ENCODE peak calls at places on chromosome 9, in four cellular contexts. X is mucosa of descending colon; Q is CD4-positive, alpha-beta T cell; Y is dorsolateral prefrontal cortex. U is an unnamed sample.

GRCh38 chr9:110246214-110246613 is 10.1 kb downstream of the TXN start:
- DNase-seq in X (no peak), Y (no peak), Q (no peak), U (no peak)

GRCh38 chr9:104766025-104766424 is 2.1 kb downstream of the NIPSNAP3B start:
- DNase-seq in X (no peak), Y (no peak), Q (no peak), U (no peak)

GRCh38 chr9:72228282-72228681 is 79.0 kb downstream of the GDA start:
- DNase-seq in Q (no peak), Y (no peak), X (no peak), U (no peak)

GRCh38 chr9:5193345-5193744 is 7.9 kb upstream of the INSL6 start:
- DNase-seq in Q (no peak), Y (no peak), X (no peak), U (no peak)

GRCh38 chr9:19922476-19923118 is 133.8 kb upstream of the SLC24A2 start:
- DNase-seq in Q (no peak), X (no peak), Y (peak), U (no peak)

GRCh38 chr9:92631452-92632211 is 38.3 kb downstream of the IPPK start:
- DNase-seq in X (no peak), Y (no peak), Q (no peak), U (no peak)

GRCh38 chr9:8718121-8718725 is 918.6 kb upstream of the DMAC1 start:
- DNase-seq in Q (no peak), Y (no peak), X (no peak), U (no peak)

GRCh38 chr9:27194401-27195091 is 85.5 kb downstream of the TEK start:
- DNase-seq in Y (no peak), X (no peak), Q (no peak), U (no peak)

GRCh38 chr9:117094493-117094892 is 320.4 kb downstream of the ASTN2 start:
- DNase-seq in Q (no peak), Y (no peak), X (no peak), U (no peak)

GRCh38 chr9:31304576-31304975 is 1079.9 kb upstream of the ACO1 start:
- DNase-seq in Y (no peak), Q (no peak), X (no peak), U (no peak)

GRCh38 chr9:9003184-9003583 is 1203.6 kb upstream of the DMAC1 start:
- DNase-seq in Y (no peak), Q (no peak), X (peak), U (no peak)

GRCh38 chr9:113548221-113549041 is 84.9 kb downstream of the RGS3 start:
- DNase-seq in Y (peak), Q (no peak), X (peak), U (no peak)

DNA sequence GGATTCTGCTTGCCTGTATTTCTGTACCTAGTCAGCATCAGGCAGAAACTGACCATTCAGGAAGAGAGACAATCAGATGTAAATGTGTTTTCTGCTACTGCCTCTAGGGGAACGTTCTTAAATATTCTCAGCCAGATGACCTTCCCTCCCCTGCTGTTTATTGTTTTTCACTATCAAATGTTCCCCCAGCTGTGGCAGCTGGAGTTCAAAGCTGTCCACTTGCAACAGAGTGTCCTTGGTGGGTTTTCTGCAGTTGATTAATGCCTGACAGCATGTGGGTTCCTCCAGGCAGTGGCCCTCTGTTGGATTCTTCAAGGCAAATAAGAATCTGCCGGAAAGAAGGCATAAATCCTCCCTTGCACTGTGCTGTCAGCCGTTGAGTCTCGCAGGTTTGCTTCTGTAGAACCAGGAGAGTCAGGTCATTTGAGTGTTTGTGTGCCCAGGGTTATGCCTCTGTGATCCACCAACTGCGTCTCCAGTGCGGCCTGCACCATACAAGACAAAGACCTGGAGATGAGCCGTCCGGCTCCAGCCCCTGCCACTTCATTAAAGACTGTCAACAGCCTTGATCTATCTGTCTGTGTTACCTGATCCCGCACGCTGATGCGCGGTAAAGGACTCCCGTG is 203.4 kb downstream of the GADD45G start:
- DNase-seq in Q (no peak), Y (no peak), X (no peak), U (no peak)
- TF ChIP-seq CTCF in Q (no peak), Y (no peak), X (no peak), U (peak)

DNA sequence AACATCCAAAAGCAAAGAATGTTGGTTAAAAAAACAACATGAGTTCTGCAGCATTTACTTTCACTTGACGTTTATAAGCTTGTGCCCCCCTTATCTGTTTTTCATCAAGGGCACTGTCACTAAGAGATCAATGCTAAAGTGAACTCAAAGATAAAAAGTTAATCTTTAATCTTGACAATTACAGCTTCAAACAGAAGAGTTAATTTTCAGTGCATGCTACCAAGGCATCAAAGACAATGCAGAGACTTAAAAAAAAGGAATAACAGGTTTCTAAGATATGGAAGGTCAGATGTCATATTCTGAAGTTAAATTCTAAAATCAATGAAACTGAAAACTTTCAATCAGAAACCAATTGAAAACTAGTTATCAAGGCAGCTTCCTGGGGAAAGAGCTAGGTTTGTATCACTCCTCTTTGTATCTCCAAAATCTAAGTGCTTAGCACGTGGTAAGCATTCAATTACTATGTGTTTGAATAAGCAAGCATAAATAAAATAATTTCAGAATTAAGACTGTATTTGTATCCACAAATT is 37.6 kb downstream of the TMEM245 start:
- DNase-seq in X (no peak), Y (no peak), Q (no peak), U (no peak)
- TF ChIP-seq CTCF in X (no peak), Y (no peak), Q (no peak), U (no peak)

DNA sequence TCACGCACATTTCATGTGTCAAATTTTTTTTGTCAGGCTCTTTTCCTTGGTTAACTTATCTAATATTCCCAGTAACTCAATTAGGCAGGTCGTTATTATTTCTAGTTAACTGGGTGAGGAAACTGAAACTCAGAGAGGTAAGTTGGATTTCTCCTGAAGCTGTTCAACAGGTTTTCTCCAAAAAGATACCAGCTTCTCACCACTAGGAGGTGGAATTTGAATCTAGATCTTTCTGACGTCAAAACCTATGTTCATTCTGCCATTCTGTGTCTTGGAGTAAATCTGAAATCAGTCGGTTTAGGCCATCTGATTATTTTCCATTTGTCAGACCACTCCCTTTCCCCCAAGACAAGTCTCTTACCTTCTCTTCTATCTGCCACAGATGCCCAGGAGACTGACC is 572.9 kb downstream of the ACTL7B start:
- DNase-seq in X (no peak), Y (no peak), Q (no peak), U (no peak)
- TF ChIP-seq CTCF in X (no peak), Y (no peak), Q (no peak), U (peak)

GRCh38 chr9:134684375-134684723 is 42.7 kb downstream of the COL5A1 start:
- DNase-seq in X (no peak), Y (no peak), Q (no peak), U (no peak)
- TF ChIP-seq CTCF in X (no peak), Y (no peak), Q (no peak), U (no peak)

GRCh38 chr9:134811673-134812668 is 68.6 kb upstream of the FCN2 start:
- DNase-seq in X (peak), Q (no peak), Y (no peak), U (no peak)
- TF ChIP-seq CTCF in X (no peak), Q (no peak), Y (no peak), U (no peak)

GRCh38 chr9:138075961-138076649 is 198.5 kb downstream of the CACNA1B start:
- DNase-seq in Q (no peak), X (no peak), Y (no peak), U (no peak)
- TF ChIP-seq CTCF in Q (no peak), X (no peak), Y (no peak), U (no peak)

GRCh38 chr9:137028281-137029057 is 432 bp upstream of the ABCA2 start:
- DNase-seq in X (peak), Q (peak), Y (peak), U (peak)
- TF ChIP-seq CTCF in X (peak), Q (no peak), Y (peak), U (peak)

GRCh38 chr9:135961277-135961705 is at the start of gene UBAC1:
- DNase-seq in Q (peak), Y (peak), X (peak), U (peak)
- TF ChIP-seq CTCF in Q (peak), Y (peak), X (no peak), U (peak)

GRCh38 chr9:128420651-128421473 is at the start of gene CERCAM:
- DNase-seq in X (peak), Y (no peak), Q (peak), U (peak)
- TF ChIP-seq CTCF in X (no peak), Y (no peak), Q (no peak), U (peak)

U was measured in neural crest cell.